ENCODE peak calls at places on chromosome 16, in seven cellular contexts. W is heart right ventricle; C is CD8-positive, alpha-beta T cell; Y is cardiac muscle cell; U is CD8-positive, alpha-beta memory T cell; Z is Peyer's patch; A is heart left ventricle. D is an unnamed sample.
A peak's percentile ranks its signal among the peaks of the same experiment; 100 is the strongest.

GRCh38 chr16:1763521-1764511 is 7.5 kb downstream of the NME3 start:
- DNase-seq in Z (no peak), Y (peak; percentile 60), U (no peak), W (no peak), C (no peak), A (no peak), D (no peak)

GRCh38 chr16:31357324-31358156 is 2.6 kb downstream of the ITGAX start:
- DNase-seq in Y (peak; percentile 31), U (no peak), A (peak; percentile 28), W (no peak), C (no peak), Z (peak; percentile 44), D (peak; percentile 49)

GRCh38 chr16:85301171-85301690 is 189.0 kb upstream of the CIBAR2 start:
- DNase-seq in Y (no peak), C (no peak), Z (no peak), U (no peak), W (no peak), A (no peak), D (no peak)

GRCh38 chr16:11328172-11329079 is 16.8 kb upstream of the RMI2 start:
- DNase-seq in U (peak; percentile 27), C (peak; percentile 71), A (peak; percentile 84), Z (peak; percentile 92), Y (peak; percentile 28), W (peak; percentile 81), D (peak; percentile 82)

GRCh38 chr16:9007177-9007794 is 43.6 kb upstream of the USP7 start:
- DNase-seq in C (no peak), Z (no peak), A (no peak), W (no peak), Y (no peak), U (no peak), D (peak; percentile 7)

GRCh38 chr16:66289986-66290385 is 76.5 kb upstream of the CDH5 start:
- DNase-seq in U (no peak), Y (no peak), C (peak; percentile 2), W (no peak), A (no peak), Z (peak; percentile 15), D (no peak)

GRCh38 chr16:56923481-56923880 is 8.5 kb upstream of the HERPUD1 start:
- DNase-seq in Y (no peak), A (no peak), U (no peak), C (no peak), Z (no peak), W (no peak), D (no peak)

GRCh38 chr16:55466209-55466608 is 12.8 kb upstream of the MMP2 start:
- DNase-seq in Z (no peak), W (no peak), C (no peak), Y (no peak), A (no peak), U (no peak), D (no peak)

GRCh38 chr16:2748757-2749455 is 3.5 kb upstream of the SRRM2 start:
- DNase-seq in U (no peak), W (no peak), Y (no peak), A (no peak), C (no peak), Z (no peak), D (no peak)

GRCh38 chr16:84093120-84093878 is 23.4 kb downstream of the MBTPS1 start:
- DNase-seq in Z (no peak), C (no peak), U (no peak), A (no peak), W (no peak), Y (no peak), D (no peak)

GRCh38 chr16:78091419-78091818 is 8.0 kb upstream of the WWOX start:
- DNase-seq in U (no peak), W (no peak), Z (no peak), C (no peak), Y (no peak), A (no peak), D (no peak)

GRCh38 chr16:83574388-83574787 is 233.4 kb upstream of the HSBP1 start:
- DNase-seq in A (no peak), Y (no peak), C (no peak), Z (no peak), W (no peak), U (no peak), D (peak; percentile 19)

GRCh38 chr16:24309222-24309905 is 53.2 kb downstream of the CACNG3 start:
- DNase-seq in Y (no peak), A (no peak), W (no peak), Z (no peak), U (no peak), C (no peak), D (peak; percentile 81)

GRCh38 chr16:79401157-79401556 is 199.4 kb downstream of the MAF start:
- DNase-seq in U (no peak), A (no peak), Z (no peak), W (no peak), Y (no peak), C (no peak), D (no peak)

GRCh38 chr16:4828567-4829320 is 18.3 kb downstream of the GLYR1 start:
- DNase-seq in Y (no peak), C (no peak), W (peak; percentile 58), A (peak; percentile 79), U (no peak), Z (no peak), D (no peak)

GRCh38 chr16:4830408-4830807 is 16.7 kb downstream of the GLYR1 start:
- DNase-seq in Z (no peak), C (no peak), W (peak; percentile 40), Y (peak; percentile 86), A (peak; percentile 67), U (no peak), D (no peak)

GRCh38 chr16:4831616-4832015 is 15.5 kb downstream of the GLYR1 start:
- DNase-seq in C (no peak), A (no peak), W (no peak), Z (no peak), Y (no peak), U (no peak), D (no peak)

GRCh38 chr16:4825196-4825595 is 21.9 kb downstream of the GLYR1 start:
- DNase-seq in U (no peak), Y (no peak), Z (no peak), A (peak; percentile 80), C (no peak), W (peak; percentile 53), D (no peak)

GRCh38 chr16:4826980-4827379 is 20.1 kb downstream of the GLYR1 start:
- DNase-seq in U (no peak), W (peak; percentile 63), Z (no peak), Y (no peak), A (peak; percentile 79), C (no peak), D (no peak)
- H3K36me3 ChIP-seq in U (peaks cover 60% of the 10 kb centered on the region), W (peaks cover 96% of the 10 kb centered on the region), Z (peaks cover 100% of the 10 kb centered on the region), Y (peaks cover 29% of the 10 kb centered on the region), A (peaks cover 10% of the 10 kb centered on the region), C (peaks cover 48% of the 10 kb centered on the region), D (peaks cover 40% of the 10 kb centered on the region)

DNA sequence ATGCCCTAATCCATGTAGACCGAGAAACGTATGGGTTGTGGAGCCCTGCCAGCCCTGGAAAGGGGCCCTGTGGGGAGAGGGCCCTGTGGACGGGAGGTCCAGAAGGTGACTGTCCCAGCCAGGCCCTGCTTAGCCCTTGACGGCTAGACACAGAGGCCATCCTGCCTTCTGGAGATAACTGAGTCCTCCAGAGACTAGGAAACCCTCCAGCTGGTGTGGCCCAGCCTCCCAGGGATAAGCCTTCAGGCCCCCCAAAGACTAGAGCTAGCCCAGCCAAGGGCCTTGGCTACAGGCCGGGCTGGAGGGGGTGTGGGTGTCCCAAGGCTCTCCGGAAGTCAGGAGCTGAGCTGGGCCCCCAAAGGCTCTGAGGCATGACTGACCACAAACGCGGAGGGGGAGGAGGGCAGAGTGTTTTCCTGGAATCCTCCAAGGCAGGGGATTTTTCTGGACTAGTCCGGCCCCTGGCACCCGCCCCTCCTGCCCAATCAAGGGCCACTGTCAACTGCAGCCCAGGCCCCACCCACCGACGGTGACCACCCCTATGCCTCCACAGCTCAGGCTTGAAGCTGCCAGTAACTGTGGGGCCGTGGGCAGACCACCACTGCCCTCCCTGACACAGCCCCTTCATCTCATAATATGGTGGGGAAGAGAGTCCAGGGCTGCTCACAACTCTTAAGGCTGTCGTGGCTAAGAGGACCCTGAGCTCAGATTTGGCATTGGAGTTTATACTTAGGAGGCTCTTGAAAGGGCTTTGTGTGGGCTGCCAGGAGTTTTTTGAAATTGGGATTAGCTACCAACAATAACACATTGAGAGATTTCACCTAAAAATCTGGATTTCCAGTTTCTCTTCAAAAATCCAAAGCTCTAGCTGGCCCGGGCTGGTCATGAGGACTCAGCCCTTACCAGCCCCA is 823 bp upstream of the VASN start:
- DNase-seq in Z (peak; percentile 70), A (peak; percentile 87), C (no peak), W (peak; percentile 82), Y (no peak), U (no peak), D (peak; percentile 86)
- H3K4me1 ChIP-seq in Z (peaks cover 60% of the 10 kb centered on the region), A (peaks cover 30% of the 10 kb centered on the region), C (peaks cover 19% of the 10 kb centered on the region), W (peaks cover 37% of the 10 kb centered on the region), Y (peaks cover 33% of the 10 kb centered on the region), U (peaks cover 18% of the 10 kb centered on the region), D (peaks cover 38% of the 10 kb centered on the region)

GRCh38 chr16:67546761-67547422 is 15.4 kb upstream of the CTCF start:
- DNase-seq in Z (peak; percentile 94), C (peak; percentile 87), A (peak; percentile 69), Y (peak; percentile 81), W (peak; percentile 72), U (peak; percentile 64), D (peak; percentile 72)
- H3K27ac ChIP-seq in Z (peak overlapping the region; percentile 14), C (peak overlapping the region; percentile 36), A (peak overlapping the region; percentile 8), Y (peak overlapping the region; percentile 26), W (peak overlapping the region; percentile 71), U (no peak overlapping the region), D (no peak overlapping the region)

GRCh38 chr16:522320-523096 is 5.0 kb upstream of the CAPN15 start:
- DNase-seq in Z (no peak), U (no peak), Y (no peak), C (no peak), W (no peak), A (no peak), D (no peak)

GRCh38 chr16:519841-520687 is 7.4 kb upstream of the CAPN15 start:
- DNase-seq in W (no peak), U (no peak), Z (no peak), Y (no peak), C (no peak), A (no peak), D (no peak)

GRCh38 chr16:520847-521246 is 6.7 kb upstream of the CAPN15 start:
- DNase-seq in Z (no peak), W (no peak), C (no peak), Y (no peak), U (no peak), A (no peak), D (no peak)

GRCh38 chr16:523097-523741 is 4.3 kb upstream of the CAPN15 start:
- DNase-seq in A (no peak), C (no peak), Z (no peak), W (no peak), Y (no peak), U (no peak), D (no peak)

DNA sequence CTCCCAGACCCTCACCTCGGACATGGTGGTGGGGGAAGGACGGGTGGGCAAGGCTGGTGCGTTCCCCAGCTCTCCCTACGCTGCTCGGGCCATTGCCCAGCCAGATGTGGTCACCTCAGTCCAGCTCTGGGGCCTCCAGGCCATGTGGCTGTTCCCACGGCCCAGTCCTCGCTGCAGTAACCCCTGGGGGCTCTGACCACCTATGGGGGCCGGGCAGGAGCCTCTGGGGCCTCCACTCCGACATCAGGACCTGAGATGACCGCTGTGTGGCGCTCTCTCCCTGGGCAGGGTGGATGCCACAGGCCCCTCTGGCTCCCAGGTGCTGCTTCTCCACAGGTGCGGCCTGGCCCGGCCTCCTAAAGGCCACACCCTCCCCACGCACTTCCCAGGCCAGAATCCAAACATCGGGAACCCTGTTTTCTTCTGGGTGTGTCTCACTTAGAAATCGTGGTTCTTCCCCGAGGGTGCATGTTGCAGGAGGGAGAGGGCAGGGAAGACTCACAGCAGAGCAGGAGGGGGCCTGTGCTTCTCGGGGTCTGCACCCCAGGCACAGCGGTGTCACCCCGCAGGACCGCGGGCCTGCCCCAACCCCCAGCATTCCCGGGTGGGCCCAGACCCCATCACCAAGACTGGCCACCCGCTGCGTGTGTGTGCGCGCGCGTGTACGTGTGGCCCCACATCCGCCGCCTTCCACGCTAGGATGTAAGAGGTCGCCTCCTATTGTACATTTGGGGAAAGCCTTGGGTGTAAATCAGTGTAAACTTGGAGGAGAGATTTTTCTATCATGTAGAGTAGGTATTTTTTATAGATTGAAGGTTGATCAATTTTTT is 5.9 kb upstream of the CAPN15 start:
- DNase-seq in A (no peak), C (no peak), Z (peak; percentile 78), Y (no peak), U (no peak), W (no peak), D (no peak)
- H3K36me3 ChIP-seq in A (no peaks in the 10 kb centered on the region), C (no peaks in the 10 kb centered on the region), Z (peaks cover 40% of the 10 kb centered on the region), Y (peaks cover 9% of the 10 kb centered on the region), U (no peaks in the 10 kb centered on the region), W (peaks cover 43% of the 10 kb centered on the region), D (peaks cover 7% of the 10 kb centered on the region)

D was measured in SJCRH30.